ENCODE peak calls at places on chromosome 16, in four cellular contexts. One of them, this sample, is unnamed.

GRCh38 chr16:10552998-10553491 is 27.4 kb downstream of the EMP2 start:
- DNase-seq in HCT116: no peak
- DNase-seq in GM12878: peak; percentile 49
- DNase-seq in A549: peak; percentile 60
- DNase-seq in this sample: no peak

GRCh38 chr16:17228048-17228707 is 242.6 kb downstream of the XYLT1 start:
- DNase-seq in HCT116: no peak
- DNase-seq in GM12878: no peak
- DNase-seq in A549: no peak
- DNase-seq in this sample: no peak

GRCh38 chr16:68247932-68248331 is 2.8 kb downstream of the PLA2G15 start:
- DNase-seq in HCT116: no peak
- DNase-seq in GM12878: no peak
- DNase-seq in A549: no peak
- DNase-seq in this sample: no peak

GRCh38 chr16:15484662-15485061 is 50.3 kb downstream of the BMERB1 start:
- DNase-seq in HCT116: no peak
- DNase-seq in GM12878: no peak
- DNase-seq in A549: no peak
- DNase-seq in this sample: peak; percentile 81

GRCh38 chr16:81676571-81677374 is 102.3 kb upstream of the PLCG2 start:
- DNase-seq in HCT116: no peak
- DNase-seq in GM12878: no peak
- DNase-seq in A549: no peak
- DNase-seq in this sample: no peak

GRCh38 chr16:4506450-4506849 is 30.3 kb downstream of the HMOX2 start:
- DNase-seq in HCT116: peak; percentile 39
- DNase-seq in GM12878: peak; percentile 39
- DNase-seq in A549: peak; percentile 62
- DNase-seq in this sample: peak; percentile 82

GRCh38 chr16:54284319-54284930 is 2.2 kb downstream of the IRX3 start:
- DNase-seq in HCT116: no peak
- DNase-seq in GM12878: no peak
- DNase-seq in A549: no peak
- DNase-seq in this sample: no peak

GRCh38 chr16:54266363-54266955 is 20.1 kb downstream of the IRX3 start:
- DNase-seq in HCT116: no peak
- DNase-seq in GM12878: no peak
- DNase-seq in A549: no peak
- DNase-seq in this sample: no peak

GRCh38 chr16:79093554-79093967 is 507.0 kb downstream of the MAF start:
- DNase-seq in HCT116: no peak
- DNase-seq in GM12878: no peak
- DNase-seq in A549: no peak
- DNase-seq in this sample: no peak

GRCh38 chr16:10338426-10338825 is 47.4 kb upstream of the ATF7IP2 start:
- DNase-seq in HCT116: no peak
- DNase-seq in GM12878: no peak
- DNase-seq in A549: no peak
- DNase-seq in this sample: no peak

DNA sequence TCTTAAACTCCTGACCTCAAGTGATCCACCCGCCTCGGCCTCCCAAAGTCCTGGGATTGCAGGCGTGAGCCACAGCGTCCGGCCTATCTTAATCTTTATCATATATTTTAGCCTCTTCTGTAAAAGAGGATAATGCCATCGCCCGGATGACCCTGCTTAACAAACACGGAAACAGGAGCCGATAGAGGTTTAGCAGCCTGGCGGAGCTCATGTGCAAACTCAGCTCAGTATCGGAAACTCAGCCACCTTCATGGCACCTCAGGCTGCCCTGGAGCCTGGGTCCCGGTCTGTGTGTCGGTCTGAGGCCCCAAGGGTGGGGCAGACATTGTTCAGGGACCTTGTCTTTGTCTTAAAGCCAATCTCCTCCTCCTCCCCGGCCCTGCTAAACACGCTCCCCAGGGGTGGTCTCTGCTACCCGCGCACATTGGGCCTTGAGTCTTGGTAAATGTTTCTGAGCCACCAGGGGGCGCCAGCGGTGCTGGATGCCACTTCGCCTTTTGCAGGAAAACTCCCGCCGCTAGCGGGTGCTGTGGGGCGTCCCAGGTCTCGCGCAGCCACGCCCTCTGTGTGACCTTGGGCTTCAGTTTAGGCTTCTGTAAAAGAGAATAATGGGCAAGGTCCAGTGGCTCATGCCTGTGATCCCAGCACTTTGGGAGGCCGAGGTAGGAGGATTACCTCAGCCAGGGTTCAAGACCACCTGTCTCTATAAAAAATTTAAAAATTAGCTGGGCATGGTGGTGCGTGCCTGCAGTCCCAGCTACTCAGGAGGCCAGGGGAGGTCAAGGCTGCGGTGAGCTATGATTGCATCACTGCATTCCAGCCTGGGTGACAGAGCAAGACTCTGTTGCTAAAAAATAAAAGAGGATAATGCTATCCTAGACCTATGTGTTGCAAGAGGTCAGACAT is 2.7 kb downstream of the CETP start:
- DNase-seq in HCT116: peak; percentile 79
- DNase-seq in GM12878: no peak
- DNase-seq in A549: peak; percentile 73
- DNase-seq in this sample: peak; percentile 84
- TF ChIP-seq CEBPB in HCT116: peak; percentile 88
- TF ChIP-seq CEBPB in GM12878: no peak
- TF ChIP-seq CEBPB in A549: peak; percentile 20
- TF ChIP-seq CEBPB in this sample: peak; percentile 98

GRCh38 chr16:53154513-53154912 is 99.7 kb downstream of the CHD9 start:
- DNase-seq in HCT116: no peak
- DNase-seq in GM12878: no peak
- DNase-seq in A549: no peak
- DNase-seq in this sample: no peak
- TF ChIP-seq CEBPB in HCT116: no peak
- TF ChIP-seq CEBPB in GM12878: no peak
- TF ChIP-seq CEBPB in A549: no peak
- TF ChIP-seq CEBPB in this sample: no peak

GRCh38 chr16:86914850-86915717 is 336.7 kb downstream of the FOXL1 start:
- DNase-seq in HCT116: no peak
- DNase-seq in GM12878: no peak
- DNase-seq in A549: no peak
- DNase-seq in this sample: peak; percentile 27
- TF ChIP-seq CEBPB in HCT116: no peak
- TF ChIP-seq CEBPB in GM12878: no peak
- TF ChIP-seq CEBPB in A549: no peak
- TF ChIP-seq CEBPB in this sample: no peak

DNA sequence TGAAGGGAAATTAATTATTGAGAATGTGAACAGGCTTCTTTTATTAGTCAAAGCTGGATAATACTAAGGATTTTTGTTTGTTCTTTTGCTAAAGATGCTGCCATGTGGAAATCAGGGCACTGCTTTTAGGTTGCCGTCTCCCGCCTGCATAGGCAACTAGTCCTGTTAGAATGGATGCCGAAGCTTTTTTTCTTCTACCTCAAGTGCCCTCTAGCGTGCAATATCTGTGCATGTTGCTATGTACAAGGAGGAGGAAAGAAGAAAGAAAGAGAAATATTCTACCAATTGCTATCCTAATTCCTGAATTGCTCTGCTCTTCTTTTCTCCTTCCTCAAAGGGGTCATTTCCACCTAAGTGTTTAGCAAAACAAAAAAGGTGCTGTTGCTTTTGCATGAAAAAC is 5.2 kb upstream of the CDH8 start:
- DNase-seq in HCT116: no peak
- DNase-seq in GM12878: no peak
- DNase-seq in A549: peak; percentile 5
- DNase-seq in this sample: no peak
- TF ChIP-seq CEBPB in HCT116: no peak
- TF ChIP-seq CEBPB in GM12878: no peak
- TF ChIP-seq CEBPB in A549: no peak
- TF ChIP-seq CEBPB in this sample: no peak

GRCh38 chr16:69253796-69254426 is 57.2 kb upstream of the VPS4A start:
- DNase-seq in HCT116: no peak
- DNase-seq in GM12878: no peak
- DNase-seq in A549: no peak
- DNase-seq in this sample: no peak
- TF ChIP-seq CEBPB in HCT116: no peak
- TF ChIP-seq CEBPB in GM12878: no peak
- TF ChIP-seq CEBPB in A549: no peak
- TF ChIP-seq CEBPB in this sample: no peak

GRCh38 chr16:65306722-65307121 is 184.9 kb upstream of the CDH11 start:
- DNase-seq in HCT116: no peak
- DNase-seq in GM12878: no peak
- DNase-seq in A549: no peak
- DNase-seq in this sample: no peak
- TF ChIP-seq CEBPB in HCT116: no peak
- TF ChIP-seq CEBPB in GM12878: no peak
- TF ChIP-seq CEBPB in A549: no peak
- TF ChIP-seq CEBPB in this sample: no peak